ENCODE peak calls at places on chromosomes 4 and X, in seven cellular contexts. Y, G, I, B, D, T and Q are unnamed samples.

GRCh38 chrX:117305168-117305766 is 811.3 kb downstream of the KLHL13 start:
- DNase-seq in I (no peak), Y (no peak), T (no peak), D (no peak), B (no peak), G (no peak), Q (no peak)

GRCh38 chrX:31894152-31894551 is 822.3 kb upstream of the FTHL17 start:
- DNase-seq in I (no peak), Y (no peak), D (no peak), T (no peak), B (no peak), G (no peak), Q (no peak)

GRCh38 chrX:11119295-11119943 is 8.3 kb downstream of the HCCS start:
- DNase-seq in D (no peak), T (no peak), I (no peak), B (no peak), G (no peak), Y (no peak), Q (no peak)

GRCh38 chr4:54487491-54487890 is 170.3 kb upstream of the KIT start:
- DNase-seq in G (no peak), B (no peak), D (no peak), I (no peak), Y (no peak), T (no peak), Q (no peak)

GRCh38 chr4:8644461-8644891 is 51.9 kb downstream of the CPZ start:
- DNase-seq in B (no peak), D (no peak), Y (no peak), I (no peak), G (no peak), T (no peak), Q (no peak)

GRCh38 chr4:88008624-88009235 is 1.3 kb downstream of the PKD2 start:
- DNase-seq in Y (no peak), D (no peak), B (no peak), G (peak; percentile 61), I (peak; percentile 36), T (no peak), Q (peak; percentile 23)

GRCh38 chr4:83686166-83686565 is 150.3 kb downstream of the GPAT3 start:
- DNase-seq in Y (peak; percentile 67), I (no peak), G (no peak), B (peak; percentile 12), D (no peak), T (no peak), Q (no peak)

GRCh38 chr4:83772680-83773079 is 236.8 kb downstream of the GPAT3 start:
- DNase-seq in T (no peak), B (peak; percentile 31), D (no peak), G (no peak), Y (no peak), I (no peak), Q (no peak)

GRCh38 chr4:103201724-103202123 is 3.6 kb upstream of the CENPE start:
- DNase-seq in G (no peak), B (no peak), D (no peak), I (no peak), Y (no peak), T (no peak), Q (no peak)

GRCh38 chr4:62051332-62051731 is 851.2 kb downstream of the ADGRL3 start:
- DNase-seq in T (no peak), D (no peak), G (no peak), B (no peak), I (no peak), Y (no peak), Q (no peak)

GRCh38 chrX:119041175-119041574 is 31.6 kb upstream of the CT47C1 start:
- DNase-seq in T (no peak), D (no peak), Y (peak; percentile 25), G (peak; percentile 80), I (no peak), B (no peak), Q (no peak)

GRCh38 chr4:162683659-162684370 is 482.9 kb downstream of the NAF1 start:
- DNase-seq in G (no peak), D (no peak), B (no peak), Y (no peak), I (no peak), T (no peak), Q (no peak)

GRCh38 chr4:111632752-111633151 is 512.5 kb upstream of the FAM241A start:
- DNase-seq in I (no peak), G (peak; percentile 61), T (no peak), D (no peak), Y (peak; percentile 16), B (no peak), Q (no peak)

GRCh38 chr4:7637139-7637538 is 202.4 kb upstream of the PSAPL1 start:
- DNase-seq in B (no peak), D (no peak), G (no peak), Y (no peak), I (no peak), T (no peak), Q (no peak)

GRCh38 chrX:45154033-45154360 is 46.7 kb downstream of the DIPK2B start:
- DNase-seq in G (no peak), I (no peak), D (no peak), T (no peak), Y (no peak), B (no peak), Q (no peak)

GRCh38 chr4:78244691-78245485 is 187.8 kb downstream of the FRAS1 start:
- DNase-seq in G (no peak), B (no peak), Y (no peak), T (no peak), D (no peak), I (no peak), Q (no peak)

GRCh38 chrX:12412561-12412960 is 274.3 kb downstream of the FRMPD4 start:
- DNase-seq in T (no peak), I (no peak), D (no peak), G (no peak), B (no peak), Y (no peak), Q (no peak)

GRCh38 chr4:134328741-134329140 is 127.2 kb upstream of the PABPC4L start:
- DNase-seq in Y (no peak), G (no peak), D (no peak), B (no peak), T (no peak), I (peak; percentile 4), Q (no peak)

GRCh38 chrX:20118065-20118824 is 1.5 kb upstream of the MAP7D2 start:
- DNase-seq in D (no peak), G (no peak), I (no peak), Y (no peak), T (no peak), B (no peak), Q (no peak)

GRCh38 chr4:64903986-64904385 is 494.7 kb upstream of the TECRL start:
- DNase-seq in G (no peak), B (no peak), D (no peak), Y (no peak), I (no peak), T (no peak), Q (no peak)

GRCh38 chr4:173494013-173494970 is 35.7 kb downstream of the HAND2 start:
- DNase-seq in D (peak; percentile 82), G (peak; percentile 71), B (peak; percentile 85), Y (no peak), I (peak; percentile 85), T (no peak), Q (peak; percentile 80)

GRCh38 chr4:56699537-56699936 is 18.4 kb upstream of the HOPX start:
- DNase-seq in B (no peak), Y (no peak), G (no peak), T (no peak), I (no peak), D (no peak), Q (no peak)

GRCh38 chrX:138294951-138295350 is 416.6 kb downstream of the FGF13 start:
- DNase-seq in I (no peak), D (no peak), G (no peak), T (no peak), B (no peak), Y (no peak), Q (no peak)

DNA sequence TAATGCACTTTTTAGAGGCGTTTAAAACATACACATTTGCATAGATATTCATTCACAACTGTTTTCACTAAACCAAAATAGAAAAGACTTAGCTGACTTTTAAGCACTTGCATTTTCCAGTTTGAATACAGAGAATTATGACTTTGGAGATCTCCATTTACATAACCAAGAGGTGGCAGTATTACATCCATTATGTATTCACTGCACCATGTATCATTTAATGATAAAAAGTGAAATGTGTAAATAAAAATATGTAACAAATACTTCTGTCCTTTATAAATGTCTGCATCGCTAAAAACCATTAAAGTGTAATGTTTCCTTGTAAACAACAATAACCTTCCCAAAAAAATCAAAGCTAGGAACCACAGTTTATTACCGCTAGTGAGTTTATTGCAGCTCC is 413.2 kb downstream of the FGF13 start:
- DNase-seq in G (no peak), T (no peak), D (no peak), B (peak; percentile 2), I (no peak), Y (no peak), Q (no peak)
- TF ChIP-seq CTCF in G (no peak), T (peak; percentile 29), D (no peak), B (peak; percentile 43), I (no peak), Y (no peak), Q (no peak)

GRCh38 chr4:28686618-28687017 is 1826.0 kb downstream of the STIM2 start:
- DNase-seq in D (peak; percentile 26), G (peak; percentile 30), T (peak; percentile 63), B (peak; percentile 77), I (peak; percentile 9), Y (no peak), Q (peak; percentile 7)
- TF ChIP-seq CTCF in D (peak; percentile 44), G (peak; percentile 51), T (peak; percentile 70), B (peak; percentile 73), I (peak; percentile 32), Y (peak; percentile 56), Q (peak; percentile 11)

GRCh38 chrX:120361906-120362305 is at the start of gene ATP1B4:
- DNase-seq in D (no peak), B (no peak), T (no peak), Y (no peak), I (no peak), G (no peak), Q (no peak)

GRCh38 chrX:120365968-120366367 is 4.1 kb downstream of the ATP1B4 start:
- DNase-seq in I (no peak), Y (no peak), G (no peak), T (no peak), B (no peak), D (no peak), Q (no peak)

GRCh38 chrX:120366794-120367193 is 4.9 kb downstream of the ATP1B4 start:
- DNase-seq in B (no peak), I (no peak), D (no peak), T (no peak), G (no peak), Y (no peak), Q (no peak)

GRCh38 chrX:120367390-120368100 is 5.7 kb downstream of the ATP1B4 start:
- DNase-seq in B (no peak), I (no peak), Y (no peak), T (no peak), D (no peak), G (no peak), Q (no peak)

DNA sequence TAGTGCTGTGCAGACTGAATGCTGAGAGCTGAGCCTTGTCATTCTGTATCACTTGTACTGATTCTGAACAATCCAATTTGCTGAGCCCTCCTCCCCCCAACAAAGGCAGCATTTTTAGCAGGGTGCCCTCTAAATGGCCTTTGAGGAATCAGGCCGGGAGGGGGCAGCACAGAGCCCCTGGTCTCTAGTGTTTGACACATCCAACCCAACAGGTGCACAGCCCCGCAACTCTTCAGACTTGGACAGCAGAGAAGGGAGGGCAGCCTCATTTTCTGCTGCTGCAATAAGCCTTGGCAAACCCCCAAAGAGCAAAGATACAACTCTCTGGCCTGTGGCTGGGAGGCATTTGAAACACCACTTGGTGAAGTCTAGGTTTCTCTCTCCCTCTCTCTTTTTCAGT is 3.4 kb downstream of the ATP1B4 start:
- DNase-seq in Y (no peak), I (peak; percentile 53), G (peak; percentile 5), D (peak; percentile 47), B (peak; percentile 42), T (no peak), Q (peak; percentile 32)
- TF ChIP-seq CTCF in Y (peak; percentile 42), I (peak; percentile 57), G (peak; percentile 46), D (no peak), B (peak; percentile 65), T (peak; percentile 56), Q (peak; percentile 33)

GRCh38 chrX:130393451-130394074 is 8.1 kb upstream of the GPR119 start:
- DNase-seq in Y (peak; percentile 29), D (peak; percentile 37), B (peak; percentile 60), I (peak; percentile 18), T (no peak), G (peak; percentile 60), Q (no peak)
- TF ChIP-seq CTCF in Y (peak; percentile 90), D (peak; percentile 36), B (peak; percentile 71), I (peak; percentile 46), T (peak; percentile 79), G (peak; percentile 88), Q (no peak)